ENCODE peak calls at places on chromosome 16, in six cellular contexts. F is CD8-positive, alpha-beta T cell; O is ascending aorta; H is heart right ventricle; L is IMR-90; T is hepatocyte. D is an unnamed sample.

GRCh38 chr16:82609140-82609539 is 17.6 kb upstream of the CDH13 start:
- DNase-seq in F (no peak), O (no peak), H (peak; percentile 65), L (no peak), T (no peak), D (no peak)

GRCh38 chr16:89860747-89861304 is 12.6 kb upstream of the TCF25 start:
- DNase-seq in F (peak; percentile 76), O (no peak), H (peak; percentile 71), L (peak; percentile 17), T (peak; percentile 71), D (peak; percentile 20)

GRCh38 chr16:47646914-47647313 is 185.8 kb downstream of the PHKB start:
- DNase-seq in F (no peak), O (no peak), H (no peak), L (no peak), T (no peak), D (no peak)

GRCh38 chr16:58280846-58281301 is 14.0 kb downstream of the PRSS54 start:
- DNase-seq in F (no peak), O (no peak), H (no peak), L (no peak), T (no peak), D (no peak)

GRCh38 chr16:12600116-12600515 is 203.6 kb downstream of the CPPED1 start:
- DNase-seq in F (no peak), O (peak; percentile 39), H (no peak), L (no peak), T (no peak), D (no peak)

GRCh38 chr16:64615647-64616280 is 506.1 kb downstream of the CDH11 start:
- DNase-seq in F (no peak), O (no peak), H (no peak), L (peak; percentile 1), T (peak; percentile 26), D (peak; percentile 79)

GRCh38 chr16:76583466-76583865 is 306.3 kb downstream of the CNTNAP4 start:
- DNase-seq in F (no peak), O (no peak), H (peak; percentile 12), L (no peak), T (peak; percentile 65), D (no peak)

GRCh38 chr16:11262915-11263314 is 6.2 kb downstream of the TNP2 start:
- DNase-seq in F (no peak), O (no peak), H (no peak), L (no peak), T (no peak), D (no peak)

GRCh38 chr16:54783980-54784379 is 146.7 kb upstream of the IRX5 start:
- DNase-seq in F (no peak), O (no peak), H (no peak), L (no peak), T (no peak), D (no peak)

GRCh38 chr16:88264641-88265285 is 118.0 kb upstream of the ZNF469 start:
- DNase-seq in F (peak; percentile 19), O (peak; percentile 98), H (peak; percentile 87), L (peak; percentile 94), T (peak; percentile 93), D (peak; percentile 36)

GRCh38 chr16:7331997-7332396 is 648 bp upstream of the RBFOX1 start:
- DNase-seq in F (no peak), O (no peak), H (no peak), L (no peak), T (no peak), D (no peak)

GRCh38 chr16:30649725-30650368 is 913 bp upstream of the PRR14 start:
- DNase-seq in F (no peak), O (peak; percentile 70), H (peak; percentile 42), L (no peak), T (no peak), D (no peak)

GRCh38 chr16:19118938-19119431 is 5.2 kb downstream of the ITPRIPL2 start:
- DNase-seq in F (no peak), O (peak; percentile 82), H (no peak), L (peak; percentile 95), T (peak; percentile 63), D (no peak)

GRCh38 chr16:22007159-22007508 is 777 bp upstream of the MOSMO start:
- DNase-seq in F (no peak), O (no peak), H (no peak), L (no peak), T (no peak), D (no peak)

GRCh38 chr16:20906225-20906870 is 5.8 kb downstream of the LYRM1 start:
- DNase-seq in F (no peak), O (peak; percentile 76), H (no peak), L (peak; percentile 85), T (no peak), D (no peak)

GRCh38 chr16:30948087-30948955 is 547 bp upstream of the ORAI3 start:
- DNase-seq in F (no peak), O (peak; percentile 97), H (peak; percentile 75), L (peak; percentile 96), T (peak; percentile 99), D (peak; percentile 99)

GRCh38 chr16:66751135-66751991 is at the start of gene DYNC1LI2:
- DNase-seq in F (peak; percentile 78), O (peak; percentile 88), H (peak; percentile 83), L (peak; percentile 58), T (peak; percentile 90), D (peak; percentile 42)

GRCh38 chr16:69616082-69616481 is 50.3 kb downstream of the NFAT5 start:
- DNase-seq in F (no peak), O (no peak), H (no peak), L (no peak), T (no peak), D (no peak)

GRCh38 chr16:56936491-56936890 is 4.5 kb downstream of the HERPUD1 start:
- DNase-seq in F (no peak), O (no peak), H (no peak), L (no peak), T (no peak), D (no peak)

GRCh38 chr16:55672471-55672870 is 16.7 kb downstream of the SLC6A2 start:
- DNase-seq in F (no peak), O (no peak), H (peak; percentile 24), L (no peak), T (no peak), D (no peak)

GRCh38 chr16:89923640-89924297 is 627 bp downstream of the TUBB3 start:
- DNase-seq in F (no peak), O (no peak), H (no peak), L (no peak), T (peak; percentile 47), D (no peak)

GRCh38 chr16:69732101-69732500 is 5.7 kb upstream of the NQO1 start:
- DNase-seq in F (no peak), O (no peak), H (no peak), L (no peak), T (no peak), D (no peak)

GRCh38 chr16:57258910-57259475 is 13.9 kb downstream of the ARL2BP start:
- DNase-seq in F (no peak), O (peak; percentile 43), H (no peak), L (no peak), T (no peak), D (no peak)

GRCh38 chr16:68289621-68290329 is 21.0 kb downstream of the SLC7A6OS start:
- DNase-seq in F (peak; percentile 61), O (no peak), H (no peak), L (no peak), T (no peak), D (no peak)

GRCh38 chr16:74785031-74785430 is 10.4 kb upstream of the FA2H start:
- DNase-seq in F (no peak), O (no peak), H (no peak), L (no peak), T (no peak), D (no peak)

GRCh38 chr16:64830653-64831052 is 291.2 kb downstream of the CDH11 start:
- DNase-seq in F (no peak), O (no peak), H (no peak), L (peak; percentile 87), T (no peak), D (no peak)

GRCh38 chr16:79066621-79067020 is 533.9 kb downstream of the MAF start:
- DNase-seq in F (no peak), O (no peak), H (no peak), L (no peak), T (no peak), D (no peak)

GRCh38 chr16:69563605-69564580 is 1.9 kb upstream of the NFAT5 start:
- DNase-seq in F (peak; percentile 41), O (no peak), H (no peak), L (peak; percentile 65), T (peak; percentile 13), D (peak; percentile 43)

GRCh38 chr16:19595043-19595767 is 39.7 kb downstream of the VPS35L start:
- DNase-seq in F (no peak), O (peak; percentile 72), H (peak; percentile 50), L (peak; percentile 83), T (no peak), D (no peak)

GRCh38 chr16:871562-872330 is 71.2 kb upstream of the GNG13 start:
- DNase-seq in F (no peak), O (no peak), H (peak; percentile 8), L (no peak), T (no peak), D (no peak)
- H3K27me3 ChIP-seq in F (no peaks in the 10 kb centered on the region), O (no peaks in the 10 kb centered on the region), H (no peaks in the 10 kb centered on the region), L (no peaks in the 10 kb centered on the region), T (no peaks in the 10 kb centered on the region), D (no peaks in the 10 kb centered on the region)

GRCh38 chr16:52554334-52554733 is 7.4 kb upstream of the TOX3 start:
- DNase-seq in F (no peak), O (no peak), H (no peak), L (no peak), T (no peak), D (no peak)

GRCh38 chr16:52558448-52558847 is 11.5 kb upstream of the TOX3 start:
- DNase-seq in F (no peak), O (no peak), H (no peak), L (no peak), T (no peak), D (no peak)

GRCh38 chr16:52557236-52557635 is 10.3 kb upstream of the TOX3 start:
- DNase-seq in F (no peak), O (no peak), H (no peak), L (no peak), T (peak; percentile 65), D (no peak)

GRCh38 chr16:52555572-52555971 is 8.6 kb upstream of the TOX3 start:
- DNase-seq in F (no peak), O (no peak), H (no peak), L (no peak), T (no peak), D (no peak)

GRCh38 chr16:52556083-52556482 is 9.1 kb upstream of the TOX3 start:
- DNase-seq in F (no peak), O (no peak), H (no peak), L (no peak), T (no peak), D (no peak)
- H3K27me3 ChIP-seq in F (no peaks in the 10 kb centered on the region), O (no peaks in the 10 kb centered on the region), H (peaks cover 1% of the 10 kb centered on the region), L (no peaks in the 10 kb centered on the region), T (peaks cover 8% of the 10 kb centered on the region), D (no peaks in the 10 kb centered on the region)

GRCh38 chr16:85762970-85763369 is 12.1 kb upstream of the C16orf74 start:
- DNase-seq in F (no peak), O (no peak), H (no peak), L (no peak), T (no peak), D (no peak)
- H3K27me3 ChIP-seq in F (no peaks in the 10 kb centered on the region), O (no peaks in the 10 kb centered on the region), H (peaks cover 4% of the 10 kb centered on the region), L (no peaks in the 10 kb centered on the region), T (no peaks in the 10 kb centered on the region), D (no peaks in the 10 kb centered on the region)

GRCh38 chr16:84270071-84270470 is 24.6 kb upstream of the WFDC1 start:
- DNase-seq in F (no peak), O (no peak), H (no peak), L (no peak), T (no peak), D (no peak)
- H3K27me3 ChIP-seq in F (no peaks in the 10 kb centered on the region), O (no peaks in the 10 kb centered on the region), H (peaks cover 10% of the 10 kb centered on the region), L (peaks cover 54% of the 10 kb centered on the region), T (peaks cover 4% of the 10 kb centered on the region), D (peaks cover 4% of the 10 kb centered on the region)

GRCh38 chr16:3150346-3151218 is 15.8 kb downstream of the ZNF213 start:
- DNase-seq in F (peak; percentile 97), O (peak; percentile 98), H (peak; percentile 93), L (peak; percentile 92), T (peak; percentile 99), D (peak; percentile 95)
- H3K27me3 ChIP-seq in F (no peaks in the 10 kb centered on the region), O (no peaks in the 10 kb centered on the region), H (no peaks in the 10 kb centered on the region), L (no peaks in the 10 kb centered on the region), T (no peaks in the 10 kb centered on the region), D (peaks cover 27% of the 10 kb centered on the region)

D was measured in NT2/D1.